ENCODE peak calls at places on chromosome 18, in five cellular contexts. L is NB4; Y is OCI-LY7; C is naive thymus-derived CD4-positive, alpha-beta T cell; E is breast epithelium. S is an unnamed sample.

GRCh38 chr18:49041677-49042570 is 91.2 kb upstream of the SMAD7 start:
- DNase-seq in L (peak), Y (peak), C (peak), E (no peak), S (peak)

GRCh38 chr18:23487738-23488625 is 15.3 kb upstream of the RMC1 start:
- DNase-seq in L (no peak), Y (peak), C (peak), E (no peak), S (peak)

GRCh38 chr18:9475643-9476580 is 599 bp downstream of the RALBP1 start:
- DNase-seq in L (peak), Y (peak), C (peak), E (no peak), S (no peak)

GRCh38 chr18:13181765-13182164 is 36.8 kb upstream of the LDLRAD4 start:
- DNase-seq in L (no peak), Y (no peak), C (no peak), E (no peak), S (no peak)

GRCh38 chr18:48801728-48802542 is 148.8 kb downstream of the SMAD7 start:
- DNase-seq in L (no peak), Y (no peak), C (no peak), E (peak), S (peak)

GRCh38 chr18:63788447-63789096 is 13.4 kb downstream of the SERPINB7 start:
- DNase-seq in L (peak), Y (no peak), C (no peak), E (no peak), S (no peak)

GRCh38 chr18:29181151-29181901 is 1004.4 kb upstream of the CDH2 start:
- DNase-seq in L (no peak), Y (no peak), C (no peak), E (no peak), S (no peak)

GRCh38 chr18:2881490-2882195 is 34.8 kb downstream of the EMILIN2 start:
- DNase-seq in L (no peak), Y (peak), C (no peak), E (no peak), S (peak)

GRCh38 chr18:47470941-47471340 is 219.5 kb upstream of the SKOR2 start:
- DNase-seq in L (no peak), Y (no peak), C (no peak), E (no peak), S (no peak)

GRCh38 chr18:77058186-77058847 is 74.3 kb downstream of the MBP start:
- DNase-seq in L (no peak), Y (no peak), C (no peak), E (no peak), S (no peak)

GRCh38 chr18:32271649-32272324 is 81.9 kb downstream of the MEP1B start:
- DNase-seq in L (peak), Y (peak), C (peak), E (no peak), S (no peak)

GRCh38 chr18:31614044-31614443 is 22.4 kb downstream of the TTR start:
- DNase-seq in L (no peak), Y (no peak), C (no peak), E (no peak), S (no peak)

GRCh38 chr18:45050712-45051639 is 370.3 kb downstream of the SETBP1 start:
- DNase-seq in L (no peak), Y (no peak), C (no peak), E (no peak), S (no peak)

GRCh38 chr18:8883409-8883668 is 178.0 kb downstream of the MTCL1 start:
- DNase-seq in L (no peak), Y (no peak), C (no peak), E (no peak), S (no peak)

GRCh38 chr18:33557706-33558105 is 20.3 kb upstream of the ASXL3 start:
- DNase-seq in L (no peak), Y (no peak), C (no peak), E (no peak), S (no peak)

GRCh38 chr18:23391156-23391555 is 61.9 kb upstream of the RIOK3 start:
- DNase-seq in L (no peak), Y (no peak), C (no peak), E (no peak), S (no peak)

GRCh38 chr18:63140997-63141776 is 178.4 kb downstream of the BCL2 start:
- DNase-seq in L (no peak), Y (no peak), C (no peak), E (no peak), S (no peak)

GRCh38 chr18:21851327-21851961 is 110.9 kb downstream of the MIB1 start:
- DNase-seq in L (peak), Y (peak), C (peak), E (no peak), S (no peak)

GRCh38 chr18:49185636-49186035 is 234.9 kb upstream of the SMAD7 start:
- DNase-seq in L (no peak), Y (no peak), C (no peak), E (no peak), S (no peak)

GRCh38 chr18:59996370-59996966 is 96.7 kb downstream of the PMAIP1 start:
- DNase-seq in L (peak), Y (peak), C (no peak), E (no peak), S (no peak)

GRCh38 chr18:48699761-48700160 is 160.9 kb downstream of the CTIF start:
- DNase-seq in L (no peak), Y (no peak), C (no peak), E (no peak), S (no peak)

GRCh38 chr18:61865466-61866165 is 27.2 kb downstream of the RNF152 start:
- DNase-seq in L (no peak), Y (no peak), C (no peak), E (no peak), S (no peak)

GRCh38 chr18:31278609-31279071 is 39.3 kb upstream of the DSG1 start:
- DNase-seq in L (no peak), Y (no peak), C (no peak), E (no peak), S (no peak)

GRCh38 chr18:22286576-22286975 is 117.2 kb downstream of the GATA6 start:
- DNase-seq in L (no peak), Y (no peak), C (no peak), E (no peak), S (peak)

GRCh38 chr18:67232406-67232805 is 284.1 kb downstream of the DSEL start:
- DNase-seq in L (no peak), Y (no peak), C (no peak), E (no peak), S (no peak)

GRCh38 chr18:80188643-80189010 is 58.7 kb downstream of the PARD6G start:
- DNase-seq in L (no peak), Y (no peak), C (no peak), E (no peak), S (no peak)

GRCh38 chr18:39627936-39628335 is 2062.3 kb upstream of the CELF4 start:
- DNase-seq in L (no peak), Y (no peak), C (no peak), E (no peak), S (no peak)

GRCh38 chr18:23356416-23356815 is 96.7 kb upstream of the RIOK3 start:
- DNase-seq in L (no peak), Y (no peak), C (no peak), E (no peak), S (no peak)

GRCh38 chr18:31942301-31942998 is 478 bp downstream of the TRAPPC8 start:
- DNase-seq in L (peak), Y (peak), C (no peak), E (no peak), S (no peak)

GRCh38 chr18:79851981-79852380 is 54.2 kb downstream of the KCNG2 start:
- DNase-seq in L (no peak), Y (no peak), C (no peak), E (no peak), S (no peak)

GRCh38 chr18:79875931-79876461 is 75.5 kb downstream of the SLC66A2 start:
- DNase-seq in L (no peak), Y (no peak), C (no peak), E (no peak), S (no peak)

GRCh38 chr18:79018911-79019310 is 39.3 kb downstream of the SALL3 start:
- DNase-seq in L (no peak), Y (no peak), C (no peak), E (no peak), S (no peak)

GRCh38 chr18:32349728-32350395 is 120.8 kb downstream of the GAREM1 start:
- DNase-seq in L (no peak), Y (no peak), C (no peak), E (peak), S (peak)

GRCh38 chr18:64713284-64713683 is 564.4 kb upstream of the LINC00305 start:
- DNase-seq in L (peak), Y (peak), C (no peak), E (no peak), S (no peak)

GRCh38 chr18:48254077-48254602 is 155.0 kb downstream of the ZBTB7C start:
- DNase-seq in L (no peak), Y (no peak), C (no peak), E (no peak), S (no peak)

GRCh38 chr18:3947383-3947782 is 497.4 kb downstream of the TGIF1 start:
- DNase-seq in L (no peak), Y (no peak), C (no peak), E (no peak), S (no peak)

GRCh38 chr18:67456691-67457090 is 59.8 kb downstream of the DSEL start:
- DNase-seq in L (no peak), Y (no peak), C (no peak), E (no peak), S (no peak)

GRCh38 chr18:44238911-44239310 is 441.8 kb upstream of the SETBP1 start:
- DNase-seq in L (no peak), Y (no peak), C (no peak), E (no peak), S (no peak)

GRCh38 chr18:79750980-79751571 is 46.7 kb upstream of the KCNG2 start:
- DNase-seq in L (no peak), Y (no peak), C (no peak), E (peak), S (no peak)

GRCh38 chr18:26133652-26134051 is at the start of gene PSMA8:
- DNase-seq in L (no peak), Y (no peak), C (peak), E (no peak), S (no peak)

GRCh38 chr18:74498712-74499629 is 2.8 kb downstream of the CNDP2 start:
- DNase-seq in L (peak), Y (peak), C (peak), E (no peak), S (no peak)

GRCh38 chr18:74497778-74498177 is 1.6 kb downstream of the CNDP2 start:
- DNase-seq in L (peak), Y (no peak), C (no peak), E (no peak), S (no peak)

GRCh38 chr18:74501386-74501785 is 5.2 kb downstream of the CNDP2 start:
- DNase-seq in L (no peak), Y (no peak), C (no peak), E (no peak), S (no peak)

GRCh38 chr18:74497308-74497640 is 1.1 kb downstream of the CNDP2 start:
- DNase-seq in L (peak), Y (peak), C (no peak), E (no peak), S (no peak)

DNA sequence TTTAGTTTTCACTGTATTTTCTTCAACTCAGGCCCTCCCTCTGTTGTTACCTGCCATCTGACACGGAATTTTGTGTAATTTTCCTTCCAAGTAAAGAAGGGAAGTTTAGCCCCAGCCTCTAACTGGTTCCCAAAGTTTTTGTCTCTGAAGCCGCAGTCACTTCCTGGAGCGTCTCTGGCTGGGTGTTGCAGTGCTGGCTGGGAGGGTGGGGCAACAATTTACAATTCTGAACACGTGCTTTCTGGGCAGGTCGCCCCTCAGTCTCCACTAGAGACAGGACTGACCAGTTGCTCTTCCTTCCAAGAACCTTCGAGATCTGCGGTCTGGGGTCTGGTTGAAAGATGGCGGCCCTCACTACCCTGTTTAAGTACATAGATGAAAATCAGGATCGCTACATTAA is 3.5 kb downstream of the CNDP2 start:
- DNase-seq in L (peak), Y (peak), C (no peak), E (peak), S (no peak)
- H3K4me3 ChIP-seq in L (peak), Y (peak), C (peak), E (peak), S (peak)

DNA sequence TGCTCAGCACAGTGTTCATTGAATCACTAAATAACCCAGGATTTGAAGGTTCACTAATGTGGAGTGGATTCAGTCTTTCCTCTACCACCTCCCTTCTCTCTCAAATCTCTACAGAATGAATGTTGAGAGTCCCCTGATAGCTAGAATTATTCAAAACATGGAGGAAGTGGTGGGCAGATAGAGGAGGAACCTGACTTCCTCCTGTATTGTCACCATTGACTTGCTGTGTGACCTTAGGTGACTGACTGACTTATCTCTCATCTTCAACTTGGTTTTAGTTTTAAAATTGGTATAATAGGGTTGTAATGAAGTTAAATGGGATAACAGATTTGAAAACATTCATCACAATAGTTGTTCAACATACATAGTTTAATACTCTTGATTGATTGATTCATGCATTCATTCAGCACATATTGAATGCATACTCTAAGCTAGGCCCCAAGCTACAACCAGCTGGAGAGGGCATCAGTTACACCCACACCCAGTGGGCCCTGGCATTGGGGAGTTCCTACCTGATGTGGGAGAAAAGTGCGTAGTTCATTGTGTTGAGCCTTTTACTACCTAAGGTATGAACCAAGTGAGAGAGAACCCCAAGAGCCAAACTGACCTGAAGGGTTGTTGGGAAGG is 96.0 kb downstream of the WDR7 start:
- DNase-seq in L (peak), Y (no peak), C (no peak), E (no peak), S (no peak)
- H3K4me3 ChIP-seq in L (no peak), Y (no peak), C (no peak), E (no peak), S (no peak)

GRCh38 chr18:35662293-35663062 is 80.9 kb downstream of the GALNT1 start:
- DNase-seq in L (no peak), Y (peak), C (no peak), E (no peak), S (no peak)

GRCh38 chr18:35658112-35658511 is 76.6 kb downstream of the GALNT1 start:
- DNase-seq in L (no peak), Y (no peak), C (no peak), E (no peak), S (no peak)

GRCh38 chr18:35661483-35662146 is 80.1 kb downstream of the GALNT1 start:
- DNase-seq in L (peak), Y (peak), C (no peak), E (no peak), S (no peak)
- H3K4me3 ChIP-seq in L (no peak), Y (no peak), C (no peak), E (no peak), S (no peak)

GRCh38 chr18:12074734-12075133 is 18.9 kb upstream of the ANKRD62 start:
- DNase-seq in L (no peak), Y (no peak), C (no peak), E (no peak), S (no peak)

GRCh38 chr18:12079504-12080237 is 14.0 kb upstream of the ANKRD62 start:
- DNase-seq in L (no peak), Y (no peak), C (no peak), E (no peak), S (no peak)

DNA sequence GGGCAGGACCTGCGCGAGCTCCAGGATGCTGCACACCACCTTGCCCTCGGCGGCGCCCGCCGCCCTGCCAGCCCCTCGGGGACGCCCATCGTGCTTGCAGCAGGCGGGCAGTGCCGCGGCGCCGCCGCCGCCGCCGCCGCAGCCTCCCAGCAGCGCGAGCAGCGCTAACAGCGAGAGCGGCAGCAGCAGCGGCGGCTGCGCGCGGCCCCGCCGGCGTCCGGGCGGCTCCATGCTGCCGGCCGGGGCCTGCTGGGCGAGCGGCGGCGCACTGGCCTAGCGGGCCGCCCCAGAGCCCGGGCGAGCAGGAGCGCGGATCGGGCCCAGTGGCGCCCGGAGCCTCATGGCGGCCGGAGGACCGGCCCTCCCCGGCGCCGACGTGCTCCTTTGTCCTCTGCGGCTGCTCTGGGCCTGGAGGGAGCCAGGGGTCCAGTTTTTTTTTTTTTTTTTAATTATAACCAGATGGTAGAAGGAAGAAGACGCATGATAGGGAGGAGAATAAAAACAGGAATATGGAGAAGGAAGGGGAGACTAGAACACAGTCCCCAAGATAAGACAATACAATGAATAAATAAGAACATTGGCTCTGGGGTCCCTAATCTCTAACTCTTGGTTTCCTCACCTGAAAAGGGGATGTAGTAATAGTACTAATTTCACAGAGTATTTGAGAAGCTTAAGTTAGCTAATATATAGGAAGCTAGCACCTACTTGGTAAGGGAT is 17.1 kb upstream of the ANKRD62 start:
- DNase-seq in L (peak), Y (no peak), C (no peak), E (no peak), S (no peak)
- H3K4me3 ChIP-seq in L (no peak), Y (no peak), C (no peak), E (no peak), S (peak)

GRCh38 chr18:51621103-51621969 is 423.9 kb upstream of the MEX3C start:
- DNase-seq in L (peak), Y (peak), C (no peak), E (peak), S (no peak)

GRCh38 chr18:51619283-51619682 is 421.8 kb upstream of the MEX3C start:
- DNase-seq in L (no peak), Y (no peak), C (no peak), E (no peak), S (no peak)

GRCh38 chr18:51623653-51624052 is 426.2 kb upstream of the MEX3C start:
- DNase-seq in L (no peak), Y (no peak), C (no peak), E (no peak), S (no peak)

GRCh38 chr18:51624311-51624710 is 426.8 kb upstream of the MEX3C start:
- DNase-seq in L (no peak), Y (no peak), C (no peak), E (no peak), S (no peak)

GRCh38 chr18:51622676-51623075 is 425.2 kb upstream of the MEX3C start:
- DNase-seq in L (no peak), Y (no peak), C (no peak), E (no peak), S (no peak)
- H3K4me3 ChIP-seq in L (no peak), Y (no peak), C (no peak), E (no peak), S (no peak)

DNA sequence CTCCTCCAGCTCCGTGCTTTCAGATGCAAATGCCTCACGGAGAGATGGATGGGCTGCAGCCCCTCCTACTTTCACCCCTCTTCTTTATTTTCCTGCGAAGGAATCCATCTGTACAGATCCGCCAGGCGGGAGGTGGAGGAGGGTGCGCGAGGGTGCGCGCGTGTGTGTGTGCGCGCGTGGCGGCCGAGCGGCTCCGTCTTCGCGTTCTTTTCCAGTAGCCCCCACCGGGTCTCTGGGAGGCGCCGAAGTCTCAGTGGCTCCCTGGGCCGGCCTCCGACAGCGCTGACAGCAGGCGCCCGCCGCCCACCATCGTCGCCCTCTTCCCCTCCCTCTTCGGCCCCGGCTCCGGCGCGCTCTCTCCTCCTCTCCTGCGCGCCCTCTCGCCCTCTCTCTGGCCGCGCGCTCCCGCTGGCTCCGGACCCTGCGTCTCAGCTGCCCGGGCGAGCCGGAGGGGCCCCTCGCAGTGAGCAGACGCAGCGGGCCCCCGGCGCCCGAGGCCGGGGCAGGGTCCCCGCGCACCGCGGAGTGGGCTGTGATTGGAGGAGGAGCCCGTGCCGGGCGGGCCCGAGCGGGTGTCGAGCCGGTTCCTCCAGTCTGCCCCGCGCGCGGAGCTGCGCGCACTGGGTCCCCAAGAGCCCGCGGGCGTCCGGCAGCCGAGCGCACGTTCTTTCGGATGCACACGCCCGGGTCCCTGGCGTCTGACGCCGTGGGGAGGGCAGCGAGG is at the start of gene CDH7:
- DNase-seq in L (no peak), Y (no peak), C (no peak), E (no peak), S (no peak)
- H3K4me3 ChIP-seq in L (no peak), Y (no peak), C (no peak), E (peak), S (peak)